ENCODE peak calls at places on chromosomes 2 and 18, in nine cellular contexts. S is neuronal stem cell; T is CD8-positive, alpha-beta T cell; H is CD8-positive, alpha-beta memory T cell; W is HFF-Myc; G is upper lobe of right lung; I is mesendoderm; Z is prostate gland; Q is K562. E is an unnamed sample.

GRCh38 chr2:20326163-20326780 is 24.4 kb downstream of the PUM2 start:
- DNase-seq in S (peak), T (peak), H (peak), W (peak), G (no peak), I (peak), Z (peak), Q (peak), E (peak)

GRCh38 chr2:61419570-61419969 is 51.3 kb downstream of the USP34 start:
- DNase-seq in S (no peak), T (no peak), H (no peak), W (no peak), G (no peak), I (no peak), Z (no peak), Q (no peak), E (no peak)

GRCh38 chr18:39462436-39462835 is 1896.8 kb upstream of the CELF4 start:
- DNase-seq in S (no peak), T (no peak), H (no peak), W (no peak), G (no peak), I (no peak), Z (no peak), Q (no peak), E (no peak)

GRCh38 chr18:57649536-57650495 is 28.2 kb upstream of the NARS1 start:
- DNase-seq in S (no peak), T (no peak), H (no peak), W (no peak), G (no peak), I (no peak), Z (no peak), Q (no peak), E (no peak)

GRCh38 chr18:63974991-63975390 is 5.1 kb downstream of the SERPINB8 start:
- DNase-seq in S (no peak), T (no peak), H (no peak), W (no peak), G (no peak), I (peak), Z (no peak), Q (no peak), E (no peak)

GRCh38 chr2:133768261-133769021 is 200.2 kb upstream of the NCKAP5 start:
- DNase-seq in S (no peak), T (no peak), H (no peak), W (no peak), G (no peak), I (no peak), Z (peak), Q (no peak), E (no peak)

GRCh38 chr2:88903744-88904353 is 212.4 kb downstream of the RPIA start:
- DNase-seq in S (peak), T (no peak), H (no peak), W (peak), G (no peak), I (peak), Z (no peak), Q (peak), E (no peak)

GRCh38 chr2:157304811-157305712 is 20.6 kb downstream of the ERMN start:
- DNase-seq in S (no peak), T (no peak), H (no peak), W (peak), G (no peak), I (no peak), Z (no peak), Q (no peak), E (peak)

GRCh38 chr2:174331731-174332606 is 2.8 kb upstream of the SP9 start:
- DNase-seq in S (peak), T (no peak), H (no peak), W (no peak), G (no peak), I (no peak), Z (no peak), Q (no peak), E (no peak)

GRCh38 chr18:9513971-9514512 is 38.7 kb downstream of the RALBP1 start:
- DNase-seq in S (no peak), T (no peak), H (no peak), W (no peak), G (no peak), I (no peak), Z (no peak), Q (no peak), E (peak)

GRCh38 chr2:60476206-60476946 is 77.1 kb downstream of the BCL11A start:
- DNase-seq in S (no peak), T (no peak), H (no peak), W (no peak), G (peak), I (no peak), Z (no peak), Q (no peak), E (no peak)

GRCh38 chr18:50372743-50373142 is 2.1 kb upstream of the SKA1 start:
- DNase-seq in S (no peak), T (no peak), H (no peak), W (no peak), G (no peak), I (peak), Z (no peak), Q (no peak), E (no peak)

GRCh38 chr2:159880729-159881128 is 82.7 kb upstream of the CD302 start:
- DNase-seq in S (no peak), T (no peak), H (no peak), W (no peak), G (no peak), I (no peak), Z (no peak), Q (no peak), E (no peak)

GRCh38 chr2:8505311-8505920 is 176.4 kb upstream of the ID2 start:
- DNase-seq in S (peak), T (no peak), H (no peak), W (no peak), G (peak), I (no peak), Z (no peak), Q (no peak), E (no peak)

GRCh38 chr2:127158614-127159290 is 51.8 kb upstream of the BIN1 start:
- DNase-seq in S (no peak), T (no peak), H (no peak), W (no peak), G (no peak), I (no peak), Z (no peak), Q (no peak), E (no peak)

GRCh38 chr18:13137041-13137938 is 81.3 kb upstream of the LDLRAD4 start:
- DNase-seq in S (no peak), T (peak), H (peak), W (no peak), G (peak), I (no peak), Z (no peak), Q (no peak), E (no peak)

GRCh38 chr2:232458051-232458660 is 2.2 kb downstream of the ALPI start:
- DNase-seq in S (no peak), T (no peak), H (no peak), W (no peak), G (no peak), I (no peak), Z (no peak), Q (no peak), E (no peak)

GRCh38 chr2:232456296-232457120 is 555 bp downstream of the ALPI start:
- DNase-seq in S (no peak), T (no peak), H (no peak), W (no peak), G (no peak), I (no peak), Z (no peak), Q (no peak), E (no peak)

GRCh38 chr2:232457121-232458011 is 1.4 kb downstream of the ALPI start:
- DNase-seq in S (no peak), T (no peak), H (no peak), W (no peak), G (peak), I (no peak), Z (no peak), Q (no peak), E (no peak)

GRCh38 chr2:232454630-232455029 is 1.3 kb upstream of the ALPI start:
- DNase-seq in S (no peak), T (no peak), H (no peak), W (no peak), G (no peak), I (no peak), Z (no peak), Q (no peak), E (no peak)

GRCh38 chr2:232455426-232456255 is at the start of gene ALPI:
- DNase-seq in S (no peak), T (no peak), H (no peak), W (no peak), G (peak), I (no peak), Z (no peak), Q (peak), E (no peak)
- H3K4me3 ChIP-seq in S (peak), T (no peak), H (no peak), W (no peak), G (no peak), I (no peak), Z (no peak), Q (no peak), E (no peak)

DNA sequence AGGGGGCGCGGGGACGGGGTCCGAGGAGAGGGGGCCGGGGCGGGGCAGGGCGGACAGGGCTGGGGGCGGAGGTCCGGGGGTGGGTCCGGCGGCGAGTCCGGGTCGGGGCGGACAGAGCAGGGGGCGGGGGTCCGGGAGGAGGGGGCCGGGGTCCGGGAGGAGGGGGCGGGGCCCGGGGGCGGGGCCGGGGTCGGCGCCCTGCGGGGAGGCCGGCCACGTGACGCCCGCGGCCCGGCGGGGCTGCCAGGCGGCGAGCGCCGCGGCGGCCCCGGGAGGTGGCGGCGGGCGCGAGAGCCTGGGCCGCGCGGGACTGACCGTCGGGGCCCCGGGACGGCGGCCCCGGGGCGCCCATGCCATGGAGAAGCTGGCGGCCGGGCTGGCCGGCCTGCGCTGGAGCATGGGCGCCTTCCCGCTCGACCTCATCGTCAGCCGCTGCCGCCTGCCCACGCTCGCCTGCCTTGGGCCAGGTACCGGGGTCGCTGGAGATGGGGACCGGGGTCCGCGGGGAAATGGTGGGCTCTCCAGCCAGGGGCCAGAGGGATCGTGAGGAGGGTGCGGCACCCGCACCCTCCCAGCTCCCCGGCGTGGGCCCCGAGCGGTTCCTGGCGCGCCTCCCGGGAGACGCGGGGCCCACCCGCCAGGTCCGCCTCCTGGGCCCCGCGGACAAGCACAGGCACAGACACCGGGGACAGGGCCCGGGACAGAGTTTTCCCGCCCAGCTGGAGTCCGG is at the start of gene GAREM2:
- DNase-seq in S (peak), T (no peak), H (no peak), W (no peak), G (no peak), I (no peak), Z (no peak), Q (peak), E (no peak)
- H3K4me3 ChIP-seq in S (peak), T (peak), H (no peak), W (peak), G (peak), I (peak), Z (peak), Q (peak), E (peak)

DNA sequence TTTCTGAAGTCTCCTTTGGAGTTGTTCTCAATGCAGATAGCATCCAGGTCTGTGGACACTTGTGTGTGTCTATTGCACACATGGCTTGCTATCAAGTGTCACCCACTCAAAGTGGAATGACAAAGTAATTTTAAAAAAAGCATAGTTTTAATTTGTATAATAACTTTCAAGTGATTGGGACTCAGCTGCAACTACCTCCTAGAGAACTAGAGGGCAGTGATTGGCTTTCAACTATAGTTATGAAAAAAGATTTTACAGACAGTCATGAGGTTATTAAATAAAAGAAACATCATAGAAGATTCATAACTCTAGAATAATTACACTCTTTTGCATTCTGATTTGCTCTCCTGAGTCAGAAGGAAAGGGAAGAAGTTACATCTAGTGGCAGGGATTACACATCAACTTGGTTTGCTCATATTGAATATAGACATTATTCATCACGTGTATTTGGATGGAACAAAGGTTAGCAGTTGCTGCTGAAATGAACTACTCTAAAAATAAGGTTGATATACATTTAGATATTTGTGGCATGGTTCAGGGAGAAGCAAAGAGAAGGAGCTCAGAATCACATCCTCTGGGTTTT is 4.7 kb downstream of the GPR39 start:
- DNase-seq in S (no peak), T (no peak), H (no peak), W (no peak), G (no peak), I (no peak), Z (no peak), Q (no peak), E (no peak)
- H3K4me3 ChIP-seq in S (no peak), T (no peak), H (no peak), W (no peak), G (no peak), I (no peak), Z (no peak), Q (no peak), E (no peak)

GRCh38 chr2:70978388-70979357 is at the start of gene ANKRD53:
- DNase-seq in S (peak), T (no peak), H (peak), W (no peak), G (peak), I (peak), Z (peak), Q (no peak), E (no peak)
- H3K4me3 ChIP-seq in S (peak), T (peak), H (peak), W (peak), G (peak), I (peak), Z (peak), Q (peak), E (peak)

DNA sequence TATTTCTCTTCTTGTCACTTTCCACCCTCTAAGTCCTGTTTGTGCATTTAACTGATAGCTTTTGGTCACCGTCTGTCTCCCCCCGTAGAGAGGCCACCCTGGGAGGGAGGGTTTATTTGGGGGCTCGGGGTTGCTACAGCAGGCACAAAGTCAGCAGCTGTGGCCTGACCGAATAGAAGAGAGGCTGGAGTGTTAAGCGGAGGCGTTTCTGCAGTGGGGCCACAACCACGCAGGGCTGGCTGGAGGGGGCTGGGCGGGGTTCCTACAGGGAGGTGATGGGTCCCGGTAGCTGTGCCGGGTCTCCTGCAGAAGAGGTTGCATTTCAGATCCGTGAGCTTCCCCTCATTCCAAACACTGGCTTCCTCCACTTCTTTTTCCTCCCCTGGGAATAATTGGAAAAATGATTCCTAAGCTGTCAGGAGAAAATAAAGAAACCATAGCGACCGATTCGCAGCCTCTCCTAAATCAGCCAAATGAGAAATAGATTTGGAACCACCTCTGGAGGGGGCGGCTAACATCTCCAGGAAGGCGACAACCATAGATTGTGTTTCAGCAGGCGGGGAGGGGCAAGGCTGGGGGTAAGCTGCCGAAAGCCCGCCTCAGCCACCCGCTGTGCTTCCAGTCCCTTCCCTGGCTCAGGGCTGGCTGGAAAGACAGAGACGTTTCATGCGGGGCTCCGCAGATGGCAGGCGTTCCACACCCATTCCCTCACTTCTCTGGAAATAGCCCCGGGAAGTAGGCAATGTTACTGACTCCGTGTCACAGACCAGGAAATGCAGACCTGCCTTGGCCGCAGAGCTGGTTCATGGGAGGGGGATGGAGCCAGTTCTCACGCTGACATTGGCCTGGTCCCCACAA is 85.6 kb upstream of the TAF1B start:
- DNase-seq in S (no peak), T (no peak), H (no peak), W (no peak), G (peak), I (peak), Z (no peak), Q (no peak), E (no peak)
- H3K4me3 ChIP-seq in S (no peak), T (no peak), H (no peak), W (peak), G (peak), I (no peak), Z (peak), Q (no peak), E (peak)

GRCh38 chr2:218396688-218397501 is 2.8 kb upstream of the CTDSP1 start:
- DNase-seq in S (peak), T (peak), H (peak), W (no peak), G (peak), I (peak), Z (peak), Q (no peak), E (no peak)

GRCh38 chr2:218398437-218399390 is 954 bp upstream of the CTDSP1 start:
- DNase-seq in S (peak), T (peak), H (peak), W (no peak), G (peak), I (peak), Z (peak), Q (peak), E (no peak)

GRCh38 chr2:218395826-218396687 is 3.6 kb upstream of the CTDSP1 start:
- DNase-seq in S (peak), T (peak), H (peak), W (peak), G (peak), I (peak), Z (peak), Q (peak), E (peak)

GRCh38 chr2:218399391-218400166 is at the start of gene CTDSP1:
- DNase-seq in S (peak), T (peak), H (peak), W (peak), G (peak), I (peak), Z (peak), Q (peak), E (peak)

DNA sequence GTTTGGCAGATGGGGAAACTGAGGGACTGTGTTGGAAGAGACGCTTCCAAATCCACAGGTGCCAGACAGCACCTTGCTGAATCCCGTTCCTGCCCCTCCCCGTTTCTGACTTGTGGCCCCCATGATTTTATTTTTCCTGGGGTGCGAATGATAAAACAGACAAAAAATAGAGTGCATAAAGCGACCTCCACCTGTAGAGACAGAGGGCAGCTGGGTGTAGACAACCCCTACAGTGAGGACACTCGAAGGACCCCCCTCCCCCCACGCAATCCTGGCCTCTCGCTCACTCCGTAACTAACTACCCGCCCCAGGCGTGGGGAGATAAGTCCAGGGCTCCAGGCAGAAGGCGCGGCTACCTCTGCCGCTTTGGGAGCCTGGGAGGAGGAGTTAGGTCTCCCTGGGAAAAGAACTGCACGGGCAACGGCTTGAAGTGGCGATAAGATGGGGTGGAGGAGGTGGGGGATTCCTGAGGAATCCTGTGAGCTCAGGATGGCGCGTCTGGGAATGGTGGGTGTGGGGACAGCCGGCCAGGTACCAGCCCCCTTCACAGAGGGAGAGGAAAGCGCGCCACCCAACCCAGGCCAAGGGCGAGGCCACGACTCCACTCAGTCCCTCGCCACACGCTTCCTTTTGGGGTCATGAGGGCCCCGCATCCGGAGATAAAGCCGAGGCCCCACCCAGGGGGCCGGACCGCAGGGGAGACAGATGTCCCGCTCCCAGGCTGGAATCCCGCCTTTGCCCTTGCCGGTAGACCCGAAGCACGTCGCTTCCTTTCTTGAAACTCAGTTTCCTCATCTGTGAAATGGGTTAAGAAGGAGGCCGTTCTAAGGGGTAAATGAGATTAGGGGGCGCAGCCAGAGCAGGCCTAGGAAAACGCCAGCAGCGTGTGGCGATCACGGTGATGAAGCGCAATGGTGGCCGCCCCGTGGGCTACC is 1.9 kb upstream of the CTDSP1 start:
- DNase-seq in S (peak), T (peak), H (peak), W (no peak), G (peak), I (peak), Z (peak), Q (peak), E (no peak)
- H3K4me3 ChIP-seq in S (peak), T (peak), H (peak), W (peak), G (peak), I (no peak), Z (peak), Q (peak), E (peak)

GRCh38 chr2:45890094-45890646 is 238.7 kb downstream of the PRKCE start:
- DNase-seq in S (no peak), T (no peak), H (no peak), W (no peak), G (no peak), I (no peak), Z (no peak), Q (no peak), E (no peak)

GRCh38 chr2:45892757-45893156 is 241.3 kb downstream of the PRKCE start:
- DNase-seq in S (no peak), T (no peak), H (no peak), W (no peak), G (no peak), I (no peak), Z (no peak), Q (no peak), E (no peak)

GRCh38 chr2:45890819-45891218 is 239.3 kb downstream of the PRKCE start:
- DNase-seq in S (no peak), T (peak), H (no peak), W (no peak), G (no peak), I (no peak), Z (no peak), Q (no peak), E (no peak)

GRCh38 chr2:45892236-45892701 is 240.8 kb downstream of the PRKCE start:
- DNase-seq in S (no peak), T (no peak), H (no peak), W (no peak), G (no peak), I (no peak), Z (no peak), Q (no peak), E (no peak)

GRCh38 chr2:45891719-45892118 is 240.2 kb downstream of the PRKCE start:
- DNase-seq in S (no peak), T (no peak), H (no peak), W (no peak), G (no peak), I (no peak), Z (no peak), Q (no peak), E (no peak)
- H3K4me3 ChIP-seq in S (no peak), T (no peak), H (no peak), W (no peak), G (no peak), I (no peak), Z (no peak), Q (no peak), E (no peak)